ENCODE peak calls at places on chromosomes 12 and 14, in seven cellular contexts. I is gastrocnemius medialis, W is IMR-90, P is lower leg skin, V is tibial nerve, D is body of pancreas, O is heart left ventricle. X is an unnamed sample.

GRCh38 chr12:22283508-22283907 is 51.0 kb downstream of the ST8SIA1 start:
- DNase-seq in I (no peak), W (no peak), P (no peak), V (no peak), D (no peak), O (no peak), X (no peak)

GRCh38 chr12:40697566-40698257 is 5.5 kb downstream of the CNTN1 start:
- DNase-seq in I (no peak), W (no peak), P (no peak), V (no peak), D (no peak), O (no peak), X (no peak)

GRCh38 chr14:48373993-48374392 is 698.6 kb upstream of the MDGA2 start:
- DNase-seq in I (no peak), W (no peak), P (no peak), V (no peak), D (no peak), O (no peak), X (no peak)

GRCh38 chr14:20278414-20278813 is 27.3 kb downstream of the TTC5 start:
- DNase-seq in I (no peak), W (peak; percentile 23), P (no peak), V (peak; percentile 20), D (peak; percentile 17), O (peak; percentile 34), X (peak; percentile 30)

GRCh38 chr14:99028041-99028440 is 244.0 kb downstream of the BCL11B start:
- DNase-seq in I (no peak), W (no peak), P (no peak), V (no peak), D (no peak), O (no peak), X (no peak)

GRCh38 chr12:75389061-75389460 is 1.8 kb upstream of the GLIPR1L2 start:
- DNase-seq in I (no peak), W (peak; percentile 40), P (no peak), V (no peak), D (no peak), O (no peak), X (peak; percentile 20)

GRCh38 chr12:94141892-94142291 is 6.5 kb upstream of the PLXNC1 start:
- DNase-seq in I (no peak), W (no peak), P (no peak), V (no peak), D (no peak), O (no peak), X (peak; percentile 28)

GRCh38 chr12:20376984-20377383 is 8.6 kb downstream of the PDE3A start:
- DNase-seq in I (no peak), W (peak; percentile 30), P (no peak), V (no peak), D (no peak), O (no peak), X (peak; percentile 73)

GRCh38 chr12:94760786-94761185 is 110.4 kb upstream of the TMCC3 start:
- DNase-seq in I (no peak), W (peak; percentile 21), P (no peak), V (no peak), D (no peak), O (no peak), X (no peak)

GRCh38 chr12:67222302-67222701 is 46.9 kb upstream of the CAND1 start:
- DNase-seq in I (no peak), W (peak; percentile 10), P (no peak), V (no peak), D (no peak), O (no peak), X (peak; percentile 15)

GRCh38 chr14:71142375-71143038 is 235.2 kb downstream of the PCNX1 start:
- DNase-seq in I (no peak), W (peak; percentile 98), P (no peak), V (no peak), D (no peak), O (no peak), X (peak; percentile 95)

GRCh38 chr14:40336846-40337245 is 904.6 kb upstream of the FBXO33 start:
- DNase-seq in I (no peak), W (no peak), P (no peak), V (no peak), D (no peak), O (no peak), X (no peak)

GRCh38 chr14:36950812-36951211 is 221.6 kb downstream of the SLC25A21 start:
- DNase-seq in I (no peak), W (no peak), P (no peak), V (no peak), D (no peak), O (no peak), X (no peak)

GRCh38 chr12:66693901-66694513 is 15.1 kb upstream of the GRIP1 start:
- DNase-seq in I (no peak), W (peak; percentile 69), P (peak; percentile 19), V (peak; percentile 78), D (peak; percentile 19), O (no peak), X (peak; percentile 79)

GRCh38 chr12:90008277-90008676 is 299.6 kb upstream of the ATP2B1 start:
- DNase-seq in I (no peak), W (no peak), P (no peak), V (no peak), D (no peak), O (no peak), X (no peak)

GRCh38 chr12:46983959-46984833 is 95.2 kb upstream of the PCED1B start:
- DNase-seq in I (peak; percentile 36), W (peak; percentile 75), P (no peak), V (peak; percentile 5), D (peak; percentile 22), O (no peak), X (peak; percentile 55)

GRCh38 chr14:66066991-66067788 is 419.0 kb upstream of the CCDC196 start:
- DNase-seq in I (no peak), W (no peak), P (no peak), V (no peak), D (no peak), O (no peak), X (no peak)

GRCh38 chr12:124296295-124296915 is 1.5 kb downstream of the RFLNA start:
- DNase-seq in I (no peak), W (no peak), P (no peak), V (no peak), D (no peak), O (no peak), X (no peak)
- TF ChIP-seq POLR2A in I (no peak), W (no peak), P (no peak), V (no peak), D (no peak), O (no peak), X (no peak)

GRCh38 chr14:100238419-100239199 is at the start of gene YY1:
- DNase-seq in I (peak; percentile 99), W (peak; percentile 96), P (peak; percentile 98), V (peak; percentile 95), D (peak; percentile 99), O (peak; percentile 100), X (peak; percentile 98)

GRCh38 chr14:100240725-100241032 is 1.7 kb downstream of the YY1 start:
- DNase-seq in I (no peak), W (no peak), P (no peak), V (no peak), D (no peak), O (no peak), X (no peak)

GRCh38 chr14:100239200-100239839 is 376 bp downstream of the YY1 start:
- DNase-seq in I (peak; percentile 20), W (no peak), P (peak; percentile 31), V (no peak), D (no peak), O (peak; percentile 59), X (peak; percentile 33)

GRCh38 chr14:100241279-100241678 is 2.3 kb downstream of the YY1 start:
- DNase-seq in I (no peak), W (no peak), P (no peak), V (no peak), D (no peak), O (no peak), X (no peak)

GRCh38 chr14:100239840-100240724 is 1.1 kb downstream of the YY1 start:
- DNase-seq in I (peak; percentile 92), W (peak; percentile 95), P (peak; percentile 76), V (peak; percentile 73), D (peak; percentile 89), O (peak; percentile 92), X (peak; percentile 86)
- TF ChIP-seq POLR2A in I (peak; percentile 70), W (peak; percentile 91), P (no peak), V (no peak), D (peak; percentile 19), O (peak; percentile 63), X (peak; percentile 25)

DNA sequence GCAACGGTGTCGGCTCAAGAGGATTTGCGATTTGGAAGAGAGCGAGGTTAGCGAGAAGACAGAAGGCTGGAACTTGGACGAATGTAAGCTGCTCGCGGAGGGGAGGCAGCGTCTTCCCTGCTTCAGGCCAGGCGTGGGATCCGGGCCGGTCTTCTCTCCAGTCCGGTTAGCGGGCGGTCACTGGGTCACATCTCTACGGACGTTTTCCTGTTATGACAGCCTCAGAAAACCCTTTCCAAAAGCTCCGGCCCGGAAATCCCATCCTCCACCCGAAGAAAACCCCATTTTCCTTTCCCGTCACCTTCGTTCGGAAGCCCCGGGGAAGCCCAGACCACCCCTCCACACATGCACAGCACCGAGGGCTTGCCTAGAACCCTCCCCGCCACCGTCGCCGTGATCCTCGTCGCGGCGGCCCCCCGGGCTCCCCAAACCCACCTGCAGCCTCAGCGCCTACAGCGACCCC is 268 bp downstream of the NDUFB1 start:
- DNase-seq in I (peak; percentile 47), W (peak; percentile 43), P (peak; percentile 44), V (peak; percentile 23), D (peak; percentile 30), O (peak; percentile 74), X (peak; percentile 59)
- TF ChIP-seq POLR2A in I (no peak), W (no peak), P (no peak), V (no peak), D (no peak), O (no peak), X (no peak)

GRCh38 chr12:38890102-38890501 is 15.3 kb downstream of the CPNE8 start:
- DNase-seq in I (no peak), W (no peak), P (no peak), V (no peak), D (no peak), O (no peak), X (no peak)
- TF ChIP-seq POLR2A in I (no peak), W (no peak), P (no peak), V (no peak), D (no peak), O (no peak), X (no peak)

GRCh38 chr12:120437735-120438494 is at the start of gene COX6A1:
- DNase-seq in I (peak; percentile 98), W (peak; percentile 97), P (peak; percentile 94), V (peak; percentile 86), D (peak; percentile 98), O (peak; percentile 97), X (peak; percentile 100)
- TF ChIP-seq POLR2A in I (peak; percentile 61), W (peak; percentile 57), P (no peak), V (no peak), D (peak; percentile 22), O (peak; percentile 47), X (peak; percentile 78)